ENCODE peak calls at places on chromosomes 12 and 14, in eight cellular contexts. X is sciatic nerve; K is cardiac fibroblast; U is COLO829; C is body of pancreas; M is stimulated activated CD8-positive, alpha-beta memory T cell treated with anti-CD3 and anti-CD28 coated beads, Interleukin-15, amount 100 ng/mL, for 24 hours; J is ELR; D is activated CD8-positive, alpha-beta memory T cell treated with anti-CD3 and anti-CD28 coated beads, Interleukin-2, amount 50 U/mL, for 4 hours. W is an unnamed sample.

GRCh38 chr12:93734784-93735183 is 57.6 kb downstream of the CRADD start:
- DNase-seq in X (no peak), K (peak), U (no peak), C (no peak), M (no peak), J (peak), D (no peak), W (no peak)

GRCh38 chr14:104135121-104135903 is 3.1 kb upstream of the KIF26A start:
- DNase-seq in X (peak), K (peak), U (no peak), C (peak), M (no peak), J (peak), D (no peak), W (peak)

GRCh38 chr14:83257466-83258439 is 1724.1 kb upstream of the SEL1L start:
- DNase-seq in X (no peak), K (no peak), U (no peak), C (no peak), M (no peak), J (no peak), D (no peak), W (no peak)

GRCh38 chr12:128933039-128933438 is 79.8 kb downstream of the GLT1D1 start:
- DNase-seq in X (no peak), K (no peak), U (no peak), C (no peak), M (no peak), J (no peak), D (no peak), W (no peak)

GRCh38 chr12:123398177-123398916 is 14.4 kb downstream of the KMT5A start:
- DNase-seq in X (no peak), K (peak), U (no peak), C (peak), M (no peak), J (peak), D (no peak), W (no peak)

GRCh38 chr14:101625336-101626097 is 64.2 kb downstream of the DIO3 start:
- DNase-seq in X (no peak), K (no peak), U (no peak), C (no peak), M (no peak), J (no peak), D (no peak), W (no peak)

GRCh38 chr12:67534671-67535070 is 113.9 kb upstream of the DYRK2 start:
- DNase-seq in X (no peak), K (peak), U (no peak), C (no peak), M (no peak), J (peak), D (no peak), W (no peak)

GRCh38 chr12:102484017-102484731 is 3.8 kb upstream of the IGF1 start:
- DNase-seq in X (peak), K (peak), U (peak), C (peak), M (peak), J (peak), D (peak), W (no peak)

GRCh38 chr12:55446334-55446733 is 2.5 kb downstream of the OR6C2 start:
- DNase-seq in X (no peak), K (no peak), U (no peak), C (no peak), M (no peak), J (no peak), D (no peak), W (no peak)

GRCh38 chr14:102474934-102475333 is 34.6 kb downstream of the ANKRD9 start:
- DNase-seq in X (no peak), K (no peak), U (no peak), C (peak), M (no peak), J (no peak), D (no peak), W (peak)

GRCh38 chr14:55350461-55350860 is 61.2 kb downstream of the ATG14 start:
- DNase-seq in X (no peak), K (no peak), U (no peak), C (no peak), M (no peak), J (no peak), D (no peak), W (no peak)

GRCh38 chr12:94674835-94675234 is 24.5 kb upstream of the TMCC3 start:
- DNase-seq in X (peak), K (no peak), U (no peak), C (no peak), M (no peak), J (no peak), D (no peak), W (no peak)

GRCh38 chr14:50741571-50741970 is 73.5 kb upstream of the SAV1 start:
- DNase-seq in X (no peak), K (peak), U (no peak), C (no peak), M (no peak), J (peak), D (no peak), W (no peak)

GRCh38 chr12:4954632-4955354 is 45.1 kb downstream of the KCNA1 start:
- DNase-seq in X (no peak), K (no peak), U (no peak), C (no peak), M (no peak), J (no peak), D (no peak), W (no peak)